ENCODE peak calls at places on chromosome 17, in four cellular contexts. X, Y, C and Z are unnamed samples.
A peak's percentile ranks its signal among the peaks of the same experiment; 100 is the strongest.

GRCh38 chr17:40309031-40309937 is at the start of gene RARA:
- DNase-seq in X (no peak), Y (peak; percentile 44), C (peak; percentile 54), Z (no peak)

GRCh38 chr17:59858167-59858790 is 34.5 kb downstream of the TUBD1 start:
- DNase-seq in Y (no peak), X (no peak), C (no peak), Z (no peak)

GRCh38 chr17:32256695-32257013 is 9.0 kb upstream of the RHBDL3 start:
- DNase-seq in Y (no peak), C (peak; percentile 24), X (no peak), Z (no peak)

GRCh38 chr17:41176744-41177387 is 1.2 kb downstream of the KRTAP4-2 start:
- DNase-seq in Y (no peak), X (no peak), C (peak; percentile 14), Z (no peak)

GRCh38 chr17:72361892-72362291 is 241.1 kb downstream of the SOX9 start:
- DNase-seq in X (no peak), C (no peak), Y (no peak), Z (no peak)

GRCh38 chr17:35666967-35667552 is 64.4 kb upstream of the RASL10B start:
- DNase-seq in C (no peak), Y (no peak), X (no peak), Z (no peak)

GRCh38 chr17:75394332-75394918 is 11.1 kb downstream of the GRB2 start:
- DNase-seq in Y (no peak), C (no peak), X (no peak), Z (no peak)

GRCh38 chr17:28570716-28571254 is 539 bp downstream of the PIGS start:
- DNase-seq in X (no peak), C (peak; percentile 66), Y (no peak), Z (no peak)

GRCh38 chr17:63029520-63029919 is 63.5 kb downstream of the TANC2 start:
- DNase-seq in C (no peak), Y (no peak), X (no peak), Z (no peak)

GRCh38 chr17:78381601-78382168 is 3.2 kb downstream of the PGS1 start:
- DNase-seq in C (peak; percentile 36), Y (no peak), X (no peak), Z (no peak)

GRCh38 chr17:61487161-61487654 is 35.0 kb downstream of the TBX4 start:
- DNase-seq in C (no peak), Y (no peak), X (no peak), Z (no peak)

GRCh38 chr17:64042700-64043485 is 22.5 kb upstream of the ICAM2 start:
- DNase-seq in Y (peak; percentile 62), X (no peak), C (no peak), Z (no peak)

GRCh38 chr17:7707446-7707845 is 2.4 kb downstream of the EFNB3 start:
- DNase-seq in C (no peak), Y (no peak), X (no peak), Z (no peak)

GRCh38 chr17:63024716-63025115 is 58.7 kb downstream of the TANC2 start:
- DNase-seq in X (no peak), Y (no peak), C (no peak), Z (no peak)

GRCh38 chr17:4610162-4610561 is 25.8 kb downstream of the SMTNL2 start:
- DNase-seq in Y (no peak), X (no peak), C (no peak), Z (no peak)

GRCh38 chr17:27793168-27793905 is 7.0 kb downstream of the NOS2 start:
- DNase-seq in C (no peak), Y (peak; percentile 24), X (no peak), Z (no peak)

GRCh38 chr17:3978421-3979275 is 14.4 kb upstream of the ATP2A3 start:
- DNase-seq in Y (no peak), C (no peak), X (no peak), Z (no peak)

GRCh38 chr17:28944862-28945741 is 6.2 kb downstream of the PHF12 start:
- DNase-seq in X (no peak), C (peak; percentile 40), Y (no peak), Z (no peak)

GRCh38 chr17:73645050-73645871 is 1.0 kb upstream of the SDK2 start:
- DNase-seq in Y (no peak), C (no peak), X (no peak), Z (no peak)
- TF ChIP-seq CTCF in Y (no peak), C (no peak), X (no peak), Z (no peak)

DNA sequence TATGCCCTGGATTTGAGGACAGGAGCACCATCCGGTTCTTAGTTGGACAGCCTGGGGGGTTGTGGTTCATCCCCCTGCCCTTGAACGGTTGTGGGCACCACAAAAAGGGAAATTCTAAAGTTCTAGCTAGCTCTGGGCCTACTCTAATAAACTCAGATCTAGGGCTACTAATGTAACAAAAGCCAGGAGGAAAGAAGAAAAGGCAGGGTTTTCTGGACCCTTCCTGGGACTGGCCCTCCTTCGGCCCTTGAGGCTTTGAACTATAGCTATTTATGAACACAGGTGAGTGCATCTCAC is 15.1 kb downstream of the ETV4 start:
- DNase-seq in Y (no peak), X (no peak), C (no peak), Z (no peak)
- H3K4me3 ChIP-seq in Y (no peak overlapping the region), X (no peak overlapping the region), C (no peak overlapping the region), Z (no peak overlapping the region)

GRCh38 chr17:18143044-18143936 is 34.7 kb downstream of the MYO15A start:
- DNase-seq in C (peak; percentile 33), X (no peak), Y (no peak), Z (no peak)
- TF ChIP-seq CTCF in C (peak; percentile 53), X (peak; percentile 39), Y (no peak), Z (peak; percentile 49)

GRCh38 chr17:82486186-82487084 is 27.9 kb downstream of the NARF start:
- DNase-seq in Y (peak; percentile 70), C (no peak), X (no peak), Z (no peak)
- H3K4me3 ChIP-seq in Y (no peak overlapping the region), C (no peak overlapping the region), X (no peak overlapping the region), Z (no peak overlapping the region)

GRCh38 chr17:74008196-74008595 is 195.3 kb upstream of the RPL38 start:
- DNase-seq in Y (no peak), C (peak; percentile 9), X (no peak), Z (no peak)
- TF ChIP-seq CTCF in Y (no peak), C (no peak), X (no peak), Z (peak; percentile 14)

GRCh38 chr17:14921936-14922335 is 343.2 kb downstream of the PMP22 start:
- DNase-seq in X (no peak), Y (no peak), C (no peak), Z (no peak)

GRCh38 chr17:14918540-14918939 is 346.6 kb downstream of the PMP22 start:
- DNase-seq in C (no peak), X (no peak), Y (no peak), Z (no peak)

GRCh38 chr17:14922421-14922820 is 342.7 kb downstream of the PMP22 start:
- DNase-seq in C (no peak), X (no peak), Y (no peak), Z (no peak)

GRCh38 chr17:14919049-14919545 is 346.0 kb downstream of the PMP22 start:
- DNase-seq in Y (no peak), C (no peak), X (no peak), Z (no peak)

GRCh38 chr17:14919580-14920160 is 345.5 kb downstream of the PMP22 start:
- DNase-seq in X (no peak), Y (no peak), C (no peak), Z (no peak)
- H3K4me3 ChIP-seq in X (no peak overlapping the region), Y (no peak overlapping the region), C (no peak overlapping the region), Z (no peak overlapping the region)

DNA sequence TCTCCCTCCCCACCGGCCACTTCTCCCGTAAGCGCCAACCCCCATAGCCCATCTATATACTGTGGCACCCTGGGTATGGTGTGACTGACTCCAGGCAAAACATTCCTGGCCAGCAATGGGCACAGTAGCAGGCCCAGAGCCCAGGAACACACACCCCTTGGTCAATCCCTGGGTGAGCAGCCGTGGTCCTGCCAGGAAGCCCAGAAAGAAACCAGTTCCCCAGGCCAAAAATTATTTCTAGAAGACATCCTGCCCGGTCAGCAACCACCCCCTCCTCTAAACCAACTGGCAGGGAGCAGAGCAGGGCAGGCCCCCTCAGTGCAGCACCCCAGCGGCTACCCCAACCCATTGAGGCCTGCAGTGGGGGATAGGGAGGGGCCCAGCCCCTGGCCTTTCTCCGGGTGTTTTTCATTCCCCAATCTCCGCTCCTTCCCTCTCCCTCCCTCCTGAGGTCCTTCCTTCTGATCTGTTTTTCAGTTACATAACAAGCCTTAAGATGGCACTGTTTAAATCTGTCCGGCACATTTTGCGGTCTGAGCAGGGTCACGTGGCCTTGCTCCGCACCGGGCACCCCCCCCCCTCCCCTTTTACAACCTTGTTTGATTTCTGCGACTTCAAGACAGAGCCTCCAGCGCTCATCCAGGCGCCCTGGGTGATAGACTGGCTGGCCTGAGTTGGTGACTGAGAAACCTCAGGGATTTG is 2.0 kb downstream of the NPTX1 start:
- DNase-seq in C (peak; percentile 13), Y (no peak), X (no peak), Z (peak; percentile 26)
- TF ChIP-seq CTCF in C (no peak), Y (no peak), X (peak; percentile 18), Z (peak; percentile 17)

GRCh38 chr17:36936455-36936934 is 780 bp upstream of the LHX1 start:
- DNase-seq in C (no peak), Y (no peak), X (no peak), Z (no peak)
- H3K4me3 ChIP-seq in C (peak overlapping the region; percentile 15), Y (no peak overlapping the region), X (no peak overlapping the region), Z (no peak overlapping the region)

GRCh38 chr17:49217651-49218413 is 7.3 kb downstream of the ABI3 start:
- DNase-seq in X (no peak), Y (no peak), C (peak; percentile 94), Z (no peak)
- TF ChIP-seq CTCF in X (no peak), Y (no peak), C (no peak), Z (no peak)

DNA sequence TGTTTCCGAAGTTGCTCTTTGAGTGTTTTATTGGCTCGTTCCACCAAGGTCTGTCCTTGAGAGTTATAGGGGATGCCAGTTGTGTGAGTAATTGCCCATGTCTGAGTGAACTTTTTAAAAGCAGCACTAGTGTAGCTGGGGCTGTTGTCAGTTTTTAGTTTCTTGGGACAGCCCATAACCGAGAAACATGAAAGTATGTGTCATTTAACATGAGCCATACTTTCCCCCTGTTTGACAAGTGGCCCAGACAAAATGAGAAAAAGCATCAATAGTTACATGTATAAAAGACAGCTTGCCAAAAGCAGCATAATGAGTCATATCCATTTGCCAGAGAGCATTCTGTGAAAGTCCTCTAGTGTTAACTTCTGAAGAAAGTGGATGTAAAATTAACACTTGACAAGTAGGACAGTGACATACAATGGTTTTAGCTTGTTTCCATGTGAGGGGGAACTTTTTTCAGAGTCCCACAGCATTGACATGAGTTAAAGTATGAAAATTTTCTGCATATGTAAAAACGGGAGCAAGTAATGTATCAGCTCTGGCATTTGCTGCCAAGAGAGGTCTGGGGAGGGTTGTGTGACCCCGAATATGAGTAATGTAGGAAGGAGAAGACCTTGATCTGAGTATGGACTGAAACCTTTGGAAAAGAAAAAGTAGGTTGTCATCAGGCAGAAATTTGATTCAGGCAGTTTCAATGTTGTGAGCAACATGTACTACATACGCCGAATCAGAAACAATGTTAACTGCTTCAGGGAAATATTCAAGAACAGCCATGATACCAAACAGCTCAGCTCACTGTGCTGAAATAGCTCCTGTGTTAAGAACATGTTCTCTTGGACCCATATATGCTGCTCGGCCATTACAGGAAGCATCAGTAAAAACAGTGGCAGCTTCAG is 56.8 kb upstream of the ARL4D start:
- DNase-seq in C (peak; percentile 56), Y (no peak), X (peak; percentile 46), Z (no peak)
- H3K4me3 ChIP-seq in C (no peak overlapping the region), Y (no peak overlapping the region), X (no peak overlapping the region), Z (no peak overlapping the region)